ENCODE peak calls at places on chromosome 17, in seven cellular contexts. W is NCI-H2171; O is T47D; S is Daoy; F is NCI-H524 treated with DMSO at 0.1 percent for 48 hours; A is CD4-positive, CD25-positive, alpha-beta regulatory T cell; U is endodermal cell. E is an unnamed sample.

GRCh38 chr17:78628547-78629435 is 51.6 kb upstream of the DNAH17 start:
- DNase-seq in W (no peak), O (no peak), S (no peak), F (peak; percentile 41), A (no peak), U (no peak), E (no peak)

GRCh38 chr17:61668486-61668885 is 77.5 kb upstream of the NACA2 start:
- DNase-seq in W (no peak), O (no peak), S (no peak), F (no peak), A (no peak), U (no peak), E (no peak)

GRCh38 chr17:50148226-50149098 is 2.0 kb downstream of the PPP1R9B start:
- DNase-seq in W (peak; percentile 38), O (peak; percentile 88), S (peak; percentile 63), F (no peak), A (peak; percentile 26), U (peak; percentile 89), E (peak; percentile 83)

GRCh38 chr17:65561394-65562205 is at the start of gene AXIN2:
- DNase-seq in W (peak; percentile 85), O (peak; percentile 86), S (peak; percentile 93), F (peak; percentile 28), A (peak; percentile 86), U (peak; percentile 99), E (peak; percentile 89)

GRCh38 chr17:44584498-44584897 is 27.2 kb downstream of the FZD2 start:
- DNase-seq in W (no peak), O (no peak), S (no peak), F (no peak), A (no peak), U (peak; percentile 80), E (no peak)

GRCh38 chr17:62876664-62877411 is 68.7 kb upstream of the MARCHF10 start:
- DNase-seq in W (no peak), O (peak; percentile 21), S (no peak), F (no peak), A (no peak), U (peak; percentile 31), E (no peak)

GRCh38 chr17:28326114-28326513 is 7.1 kb downstream of the TMEM97 start:
- DNase-seq in W (no peak), O (peak; percentile 98), S (no peak), F (no peak), A (no peak), U (peak; percentile 26), E (peak; percentile 50)

GRCh38 chr17:17913695-17914332 is 58.4 kb downstream of the TOM1L2 start:
- DNase-seq in W (peak; percentile 95), O (peak; percentile 73), S (peak; percentile 97), F (peak; percentile 92), A (no peak), U (peak; percentile 95), E (peak; percentile 89)

GRCh38 chr17:76354747-76355310 is 1.1 kb upstream of the PRPSAP1 start:
- DNase-seq in W (no peak), O (no peak), S (no peak), F (no peak), A (no peak), U (peak; percentile 73), E (no peak)

GRCh38 chr17:80327518-80327917 is 66.9 kb downstream of the RNF213 start:
- DNase-seq in W (no peak), O (no peak), S (no peak), F (no peak), A (no peak), U (no peak), E (no peak)

GRCh38 chr17:76781056-76781982 is 43.4 kb downstream of the MFSD11 start:
- DNase-seq in W (no peak), O (no peak), S (no peak), F (no peak), A (no peak), U (peak; percentile 68), E (no peak)

GRCh38 chr17:76569607-76570279 is 15.9 kb downstream of the ST6GALNAC2 start:
- DNase-seq in W (no peak), O (no peak), S (no peak), F (no peak), A (no peak), U (peak; percentile 66), E (no peak)

GRCh38 chr17:76584427-76585047 is 1.1 kb downstream of the ST6GALNAC2 start:
- DNase-seq in W (no peak), O (peak; percentile 70), S (no peak), F (no peak), A (no peak), U (peak; percentile 87), E (no peak)

GRCh38 chr17:13594762-13595697 is 6.7 kb downstream of the HS3ST3A1 start:
- DNase-seq in W (peak; percentile 19), O (peak; percentile 80), S (peak; percentile 89), F (no peak), A (peak; percentile 83), U (peak; percentile 97), E (peak; percentile 75)

GRCh38 chr17:82107341-82107860 is 9.4 kb upstream of the FASN start:
- DNase-seq in W (no peak), O (peak; percentile 71), S (no peak), F (peak; percentile 16), A (no peak), U (peak; percentile 76), E (no peak)

GRCh38 chr17:82836823-82837357 is 2.9 kb downstream of the ZNF750 start:
- DNase-seq in W (peak; percentile 10), O (no peak), S (no peak), F (no peak), A (no peak), U (peak; percentile 67), E (no peak)

GRCh38 chr17:72173475-72174116 is 52.8 kb downstream of the SOX9 start:
- DNase-seq in W (peak; percentile 65), O (no peak), S (peak; percentile 26), F (peak; percentile 31), A (no peak), U (no peak), E (no peak)

GRCh38 chr17:45310380-45311324 is 6.2 kb downstream of the MAP3K14 start:
- DNase-seq in W (no peak), O (no peak), S (no peak), F (no peak), A (no peak), U (no peak), E (no peak)

GRCh38 chr17:76720941-76721340 is 5.5 kb downstream of the JMJD6 start:
- DNase-seq in W (no peak), O (no peak), S (no peak), F (no peak), A (no peak), U (no peak), E (no peak)

GRCh38 chr17:37067555-37068111 is 118.9 kb downstream of the AATF start:
- DNase-seq in W (no peak), O (peak; percentile 76), S (peak; percentile 65), F (no peak), A (no peak), U (peak; percentile 68), E (peak; percentile 14)

GRCh38 chr17:39196820-39197331 is 593 bp downstream of the CACNB1 start:
- DNase-seq in W (no peak), O (peak; percentile 90), S (no peak), F (no peak), A (no peak), U (peak; percentile 80), E (no peak)

GRCh38 chr17:80497726-80498241 is 21.4 kb upstream of the NPTX1 start:
- DNase-seq in W (no peak), O (no peak), S (no peak), F (no peak), A (no peak), U (no peak), E (no peak)

GRCh38 chr17:49602783-49603182 is 27.1 kb downstream of the NXPH3 start:
- DNase-seq in W (no peak), O (no peak), S (no peak), F (no peak), A (no peak), U (no peak), E (no peak)

GRCh38 chr17:44132275-44132821 is 8.9 kb upstream of the HDAC5 start:
- DNase-seq in W (no peak), O (peak; percentile 69), S (peak; percentile 25), F (no peak), A (no peak), U (no peak), E (no peak)

GRCh38 chr17:46916211-46916610 is 6.7 kb upstream of the GOSR2 start:
- DNase-seq in W (no peak), O (no peak), S (no peak), F (no peak), A (no peak), U (no peak), E (no peak)

GRCh38 chr17:56367381-56367780 is 214.1 kb downstream of the ANKFN1 start:
- DNase-seq in W (no peak), O (no peak), S (no peak), F (no peak), A (no peak), U (peak; percentile 67), E (no peak)

GRCh38 chr17:10325036-10325435 is 47.8 kb downstream of the MYH13 start:
- DNase-seq in W (no peak), O (no peak), S (no peak), F (no peak), A (no peak), U (no peak), E (no peak)

GRCh38 chr17:14871921-14872320 is 393.2 kb downstream of the PMP22 start:
- DNase-seq in W (no peak), O (no peak), S (no peak), F (no peak), A (no peak), U (no peak), E (no peak)

GRCh38 chr17:68295086-68295485 is 3.8 kb downstream of the ARSG start:
- DNase-seq in W (no peak), O (no peak), S (no peak), F (no peak), A (no peak), U (no peak), E (no peak)

GRCh38 chr17:48055531-48056245 is 7.5 kb downstream of the NFE2L1 start:
- DNase-seq in W (no peak), O (peak; percentile 84), S (peak; percentile 69), F (no peak), A (no peak), U (peak; percentile 92), E (no peak)

GRCh38 chr17:15363702-15364101 is 22.3 kb upstream of the TEKT3 start:
- DNase-seq in W (no peak), O (no peak), S (no peak), F (no peak), A (no peak), U (no peak), E (no peak)

GRCh38 chr17:40430272-40431230 is 12.7 kb upstream of the IGFBP4 start:
- DNase-seq in W (no peak), O (no peak), S (no peak), F (no peak), A (no peak), U (no peak), E (no peak)

GRCh38 chr17:35736236-35736635 is 4.8 kb downstream of the RASL10B start:
- DNase-seq in W (no peak), O (no peak), S (no peak), F (no peak), A (no peak), U (no peak), E (no peak)

GRCh38 chr17:59342681-59343127 is 11.2 kb downstream of the YPEL2 start:
- DNase-seq in W (no peak), O (no peak), S (no peak), F (no peak), A (no peak), U (no peak), E (no peak)

GRCh38 chr17:75561927-75562603 is 25.5 kb upstream of the MYO15B start:
- DNase-seq in W (no peak), O (peak; percentile 56), S (no peak), F (no peak), A (no peak), U (no peak), E (no peak)